ENCODE peak calls at places on chromosomes 16 and 17, in five cellular contexts. T is GM12878, C is H1, Y is HepG2, G is K562. W is an unnamed sample.

GRCh38 chr17:3029213-3029913 is 34.0 kb downstream of the OR1D5 start:
- DNase-seq in T (no peak), Y (no peak), C (no peak), G (no peak), W (no peak)

GRCh38 chr17:65850486-65850885 is 289.0 kb upstream of the AXIN2 start:
- DNase-seq in G (no peak), T (peak; percentile 19), C (no peak), Y (no peak), W (peak; percentile 8)

GRCh38 chr17:56441331-56441730 is 152.2 kb upstream of the NOG start:
- DNase-seq in Y (no peak), T (no peak), C (no peak), G (no peak), W (no peak)

GRCh38 chr16:2278956-2279800 is 11.3 kb upstream of the RNPS1 start:
- DNase-seq in C (no peak), G (no peak), Y (no peak), T (no peak), W (no peak)

GRCh38 chr17:80119839-80120238 is 18.5 kb downstream of the GAA start:
- DNase-seq in Y (no peak), T (no peak), C (no peak), G (no peak), W (no peak)

GRCh38 chr17:14803781-14804180 is 461.3 kb downstream of the PMP22 start:
- DNase-seq in C (no peak), G (no peak), T (no peak), Y (no peak), W (no peak)

GRCh38 chr16:3945751-3946603 is 65.5 kb upstream of the CREBBP start:
- DNase-seq in G (no peak), Y (peak; percentile 20), T (no peak), C (no peak), W (peak; percentile 33)

GRCh38 chr17:34519286-34519685 is 60.1 kb upstream of the TMEM132E start:
- DNase-seq in C (peak; percentile 25), G (peak; percentile 58), Y (peak; percentile 8), T (no peak), W (no peak)

GRCh38 chr16:81280393-81280792 is 34.4 kb upstream of the GAN start:
- DNase-seq in T (no peak), C (no peak), G (no peak), Y (no peak), W (no peak)

GRCh38 chr16:11630230-11631056 is 37.8 kb upstream of the SNN start:
- DNase-seq in C (no peak), Y (peak; percentile 78), G (no peak), T (no peak), W (no peak)

GRCh38 chr17:917391-917811 is 62.2 kb downstream of the NXN start:
- DNase-seq in Y (no peak), C (no peak), G (no peak), T (no peak), W (no peak)
- H3K79me2 ChIP-seq in Y (peaks cover 3% of the 10 kb centered on the region), C (peaks cover 75% of the 10 kb centered on the region), G (no peaks in the 10 kb centered on the region), T (no peaks in the 10 kb centered on the region), W (peaks cover 83% of the 10 kb centered on the region)

GRCh38 chr17:32590974-32591373 is 104.2 kb downstream of the CDK5R1 start:
- DNase-seq in T (no peak), Y (no peak), G (no peak), C (no peak), W (no peak)
- TF ChIP-seq SRF in T (no peak), Y (no peak), G (no peak), C (no peak), W (no peak)

GRCh38 chr17:17760872-17761550 is 75.8 kb downstream of the SREBF1 start:
- DNase-seq in C (no peak), Y (no peak), G (no peak), T (no peak), W (no peak)

GRCh38 chr17:17763734-17764133 is 73.1 kb downstream of the SREBF1 start:
- DNase-seq in C (no peak), T (no peak), G (no peak), Y (no peak), W (no peak)

GRCh38 chr17:17759164-17759563 is 77.6 kb downstream of the SREBF1 start:
- DNase-seq in G (no peak), Y (no peak), T (no peak), C (no peak), W (no peak)

GRCh38 chr17:17763136-17763535 is 73.7 kb downstream of the SREBF1 start:
- DNase-seq in G (no peak), C (no peak), Y (no peak), T (no peak), W (no peak)

DNA sequence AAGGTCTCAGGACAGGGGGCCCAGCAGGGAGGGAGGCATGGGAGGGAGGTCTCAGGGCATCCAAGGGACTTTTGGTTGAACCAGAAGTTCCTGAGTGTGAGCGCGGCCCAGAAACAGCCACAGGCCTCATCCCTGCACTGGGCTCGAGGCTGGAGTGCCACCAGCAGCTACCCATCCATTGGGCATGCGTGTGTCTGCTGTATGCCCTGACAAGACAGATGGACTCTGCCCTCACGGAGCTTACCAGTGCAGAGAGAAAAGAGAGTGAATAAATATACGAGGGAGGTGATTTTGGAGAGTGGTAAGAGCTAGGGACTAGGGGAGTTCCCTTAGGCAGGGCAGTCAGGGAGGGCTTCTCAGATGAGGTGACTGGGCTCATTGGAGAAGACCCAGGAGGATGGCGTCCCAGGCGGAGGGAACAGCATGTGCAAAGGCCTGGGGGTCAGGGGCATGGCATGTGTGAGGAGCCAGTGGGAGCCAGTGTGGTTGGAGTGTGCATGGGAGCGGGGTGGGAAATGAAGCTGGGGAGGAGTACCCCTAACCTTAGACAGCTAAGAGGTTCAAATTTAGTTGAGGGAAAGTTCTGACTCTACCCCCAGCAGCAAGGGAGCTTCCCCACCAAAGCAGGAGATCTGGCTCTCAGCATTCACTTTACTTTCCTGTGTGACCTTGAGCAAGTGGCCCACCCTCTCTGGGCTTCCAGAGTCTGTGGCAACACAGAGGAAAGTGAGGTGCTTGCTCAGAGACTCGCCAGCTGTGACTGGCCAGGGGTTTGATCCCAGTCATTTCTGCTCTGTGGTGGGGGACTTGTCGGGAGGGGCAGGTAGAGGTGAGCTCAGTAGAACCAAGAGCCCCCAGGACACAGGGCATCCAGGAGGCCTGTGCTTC is 74.6 kb downstream of the SREBF1 start:
- DNase-seq in T (no peak), G (no peak), C (no peak), Y (no peak), W (no peak)
- H3K79me2 ChIP-seq in T (peaks cover 2% of the 10 kb centered on the region), G (no peaks in the 10 kb centered on the region), C (no peaks in the 10 kb centered on the region), Y (peaks cover 4% of the 10 kb centered on the region), W (peaks cover 14% of the 10 kb centered on the region)

GRCh38 chr17:48593126-48593829 is at the start of gene HOXB5:
- DNase-seq in G (no peak), Y (no peak), C (no peak), T (no peak), W (no peak)

GRCh38 chr17:48592592-48592991 is 987 bp downstream of the HOXB5 start:
- DNase-seq in G (no peak), Y (no peak), T (no peak), C (no peak), W (no peak)

GRCh38 chr17:48595107-48595999 is 1.8 kb upstream of the HOXB5 start:
- DNase-seq in T (no peak), G (no peak), Y (no peak), C (no peak), W (no peak)

GRCh38 chr17:48594412-48595106 is 980 bp upstream of the HOXB5 start:
- DNase-seq in C (no peak), T (no peak), Y (no peak), G (no peak), W (no peak)

DNA sequence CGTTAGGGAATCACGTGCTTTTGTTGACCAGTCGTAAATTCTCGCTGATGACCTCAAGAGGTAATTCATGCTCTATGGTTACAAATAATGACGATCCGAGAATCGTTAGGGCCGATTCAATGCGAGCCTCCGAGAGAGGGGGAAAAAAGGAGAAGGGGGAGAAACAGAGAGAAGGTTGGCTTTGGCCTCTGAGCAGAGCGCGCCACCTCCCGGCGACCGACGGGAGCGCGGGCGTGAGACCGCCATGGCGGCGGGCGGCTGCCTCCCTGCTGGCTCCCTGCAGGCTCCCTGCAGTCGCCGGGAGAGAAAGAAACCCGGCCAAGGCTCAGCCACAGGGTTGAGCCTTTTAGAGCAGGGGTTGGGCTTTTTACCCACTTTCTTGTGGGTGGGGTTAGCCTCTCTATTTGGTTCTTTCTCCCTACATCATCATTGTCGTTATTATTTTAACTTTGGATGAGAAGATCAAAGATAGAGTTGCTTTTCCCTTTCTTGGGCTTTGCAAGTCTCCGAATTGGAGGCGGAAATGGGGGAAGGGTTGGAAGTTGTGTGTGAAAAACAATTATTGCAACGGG is 347 bp upstream of the HOXB5 start:
- DNase-seq in T (no peak), Y (peak; percentile 31), G (peak; percentile 86), C (peak; percentile 51), W (no peak)
- TF ChIP-seq SRF in T (no peak), Y (no peak), G (no peak), C (no peak), W (no peak)

GRCh38 chr17:50154604-50155003 is 4.1 kb upstream of the PPP1R9B start:
- DNase-seq in T (no peak), Y (no peak), C (no peak), G (peak; percentile 20), W (no peak)
- H3K79me2 ChIP-seq in T (peaks cover 21% of the 10 kb centered on the region), Y (no peaks in the 10 kb centered on the region), C (no peaks in the 10 kb centered on the region), G (peaks cover 24% of the 10 kb centered on the region), W (peaks cover 11% of the 10 kb centered on the region)

GRCh38 chr16:69386596-69386995 is 789 bp upstream of the TERF2 start:
- DNase-seq in Y (no peak), C (no peak), G (peak; percentile 15), T (no peak), W (no peak)
- TF ChIP-seq SRF in Y (no peak), C (no peak), G (no peak), T (no peak), W (no peak)

DNA sequence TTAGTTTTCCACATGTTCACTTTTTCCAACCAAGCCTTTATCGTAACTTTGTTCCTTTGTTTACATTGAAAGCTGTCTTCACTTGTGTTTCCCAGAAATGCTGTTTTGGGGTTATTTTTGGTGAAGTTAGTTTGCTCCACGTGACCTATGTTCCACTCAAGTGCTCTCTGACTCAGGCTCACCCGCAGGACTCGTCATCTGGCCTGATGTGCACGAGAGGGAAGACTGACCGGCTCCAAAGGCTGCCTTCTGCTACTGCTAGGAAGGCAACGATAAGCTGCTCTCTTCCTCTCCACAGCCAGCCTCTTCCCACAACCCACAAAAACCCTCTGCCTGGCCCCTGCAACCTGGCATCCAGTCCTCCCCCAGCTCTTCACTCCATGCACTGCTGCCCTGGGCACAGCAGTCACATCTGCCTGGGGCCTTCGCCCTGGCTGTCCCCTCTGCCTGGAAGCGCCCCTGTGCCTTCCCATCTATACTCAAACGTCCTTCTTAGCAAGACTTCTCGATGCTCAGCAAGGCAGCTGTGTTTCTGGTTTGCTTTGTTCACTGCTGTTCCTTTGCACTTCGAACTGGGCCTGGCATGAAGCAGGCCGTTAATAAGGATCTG is 28.0 kb downstream of the ZCCHC14 start:
- DNase-seq in G (peak; percentile 82), C (no peak), Y (no peak), T (no peak), W (no peak)
- H3K79me2 ChIP-seq in G (peaks cover 10% of the 10 kb centered on the region), C (peaks cover 54% of the 10 kb centered on the region), Y (peaks cover 79% of the 10 kb centered on the region), T (no peaks in the 10 kb centered on the region), W (peaks cover 30% of the 10 kb centered on the region)

GRCh38 chr16:14301150-14302030 is 230.3 kb downstream of the MRTFB start:
- DNase-seq in G (peak; percentile 44), Y (peak; percentile 49), C (no peak), T (no peak), W (no peak)
- TF ChIP-seq SRF in G (no peak), Y (peak; percentile 66), C (no peak), T (peak; percentile 54), W (no peak)

GRCh38 chr16:49757744-49758069 is 98.2 kb downstream of the ZNF423 start:
- DNase-seq in T (no peak), G (no peak), Y (no peak), C (no peak), W (no peak)
- H3K79me2 ChIP-seq in T (no peaks in the 10 kb centered on the region), G (no peaks in the 10 kb centered on the region), Y (no peaks in the 10 kb centered on the region), C (peaks cover 27% of the 10 kb centered on the region), W (no peaks in the 10 kb centered on the region)